ENCODE peak calls at places on chromosomes 6 and 20, in five cellular contexts. T is brain microvascular endothelial cell, Q is A549, P is retinal pigment epithelial cell, D is lower leg skin. C is an unnamed sample.

GRCh38 chr6:11251553-11252358 is 19.3 kb upstream of the NEDD9 start:
- DNase-seq in T (peak), Q (no peak), P (peak), D (no peak), C (peak)

GRCh38 chr6:27809939-27810767 is 102.0 kb downstream of the OR2B2 start:
- DNase-seq in T (peak), Q (peak), P (peak), D (peak), C (peak)

GRCh38 chr6:97497713-97498331 is 214.8 kb upstream of the MMS22L start:
- DNase-seq in T (peak), Q (peak), P (peak), D (peak), C (peak)

GRCh38 chr6:170445487-170445886 is 107.6 kb downstream of the PSMB1 start:
- DNase-seq in T (no peak), Q (no peak), P (no peak), D (peak), C (no peak)

GRCh38 chr6:87772597-87773530 is 70.8 kb upstream of the AKIRIN2 start:
- DNase-seq in T (no peak), Q (peak), P (no peak), D (no peak), C (peak)

GRCh38 chr20:48052492-48052870 is 267.2 kb upstream of the SULF2 start:
- DNase-seq in T (no peak), Q (no peak), P (no peak), D (no peak), C (peak)

GRCh38 chr20:47610247-47610944 is 108.7 kb downstream of the NCOA3 start:
- DNase-seq in T (peak), Q (peak), P (peak), D (no peak), C (peak)

GRCh38 chr6:153563001-153563400 is 431.9 kb upstream of the RGS17 start:
- DNase-seq in T (no peak), Q (peak), P (no peak), D (no peak), C (no peak)

GRCh38 chr6:154187203-154187602 is 148.2 kb downstream of the OPRM1 start:
- DNase-seq in T (no peak), Q (no peak), P (no peak), D (no peak), C (no peak)

GRCh38 chr20:17650816-17651760 is 31.0 kb downstream of the RRBP1 start:
- DNase-seq in T (no peak), Q (no peak), P (no peak), D (no peak), C (peak)

GRCh38 chr6:125078602-125079321 is 74.8 kb upstream of the TPD52L1 start:
- DNase-seq in T (no peak), Q (no peak), P (no peak), D (no peak), C (no peak)

GRCh38 chr6:84074988-84075781 is 41.6 kb downstream of the MRAP2 start:
- DNase-seq in T (peak), Q (peak), P (peak), D (no peak), C (peak)

GRCh38 chr20:36098364-36098763 is 56.2 kb upstream of the EPB41L1 start:
- DNase-seq in T (no peak), Q (no peak), P (no peak), D (no peak), C (peak)

GRCh38 chr6:40845588-40845987 is 193.4 kb downstream of the UNC5CL start:
- DNase-seq in T (peak), Q (peak), P (no peak), D (no peak), C (peak)

GRCh38 chr6:137217801-137218472 is 1.2 kb downstream of the IFNGR1 start:
- DNase-seq in T (no peak), Q (no peak), P (no peak), D (no peak), C (peak)

GRCh38 chr6:137218473-137218916 is 690 bp downstream of the IFNGR1 start:
- DNase-seq in T (peak), Q (no peak), P (no peak), D (no peak), C (peak)

GRCh38 chr6:137222376-137222775 is 3.2 kb upstream of the IFNGR1 start:
- DNase-seq in T (no peak), Q (no peak), P (no peak), D (no peak), C (no peak)

GRCh38 chr6:137218917-137219663 is at the start of gene IFNGR1:
- DNase-seq in T (peak), Q (peak), P (peak), D (peak), C (peak)

GRCh38 chr6:137219664-137220252 is 573 bp upstream of the IFNGR1 start:
- DNase-seq in T (no peak), Q (no peak), P (no peak), D (no peak), C (no peak)
- H3K4me3 ChIP-seq in T (peak), Q (peak), P (peak), D (peak), C (peak)

GRCh38 chr6:79201127-79201526 is 33.4 kb downstream of the HMGN3 start:
- DNase-seq in T (no peak), Q (no peak), P (no peak), D (no peak), C (no peak)
- TF ChIP-seq CTCF in T (no peak), Q (no peak), P (no peak), D (no peak), C (no peak)

GRCh38 chr6:94835264-94835663 is 742.1 kb upstream of the MANEA start:
- DNase-seq in T (no peak), Q (no peak), P (no peak), D (no peak), C (no peak)
- H3K4me3 ChIP-seq in T (no peak), Q (no peak), P (no peak), D (no peak), C (no peak)

GRCh38 chr6:138724015-138724414 is 49.6 kb upstream of the CCDC28A start:
- DNase-seq in T (peak), Q (no peak), P (no peak), D (no peak), C (peak)
- TF ChIP-seq CTCF in T (peak), Q (no peak), P (no peak), D (no peak), C (no peak)

GRCh38 chr20:63626424-63627128 is at the start of gene GMEB2:
- DNase-seq in T (peak), Q (no peak), P (no peak), D (peak), C (no peak)
- H3K4me3 ChIP-seq in T (peak), Q (peak), P (peak), D (peak), C (peak)

GRCh38 chr6:127932708-127933107 is 31.9 kb upstream of the THEMIS start:
- DNase-seq in T (no peak), Q (no peak), P (no peak), D (no peak), C (no peak)
- TF ChIP-seq CTCF in T (no peak), Q (no peak), P (no peak), D (no peak), C (no peak)

DNA sequence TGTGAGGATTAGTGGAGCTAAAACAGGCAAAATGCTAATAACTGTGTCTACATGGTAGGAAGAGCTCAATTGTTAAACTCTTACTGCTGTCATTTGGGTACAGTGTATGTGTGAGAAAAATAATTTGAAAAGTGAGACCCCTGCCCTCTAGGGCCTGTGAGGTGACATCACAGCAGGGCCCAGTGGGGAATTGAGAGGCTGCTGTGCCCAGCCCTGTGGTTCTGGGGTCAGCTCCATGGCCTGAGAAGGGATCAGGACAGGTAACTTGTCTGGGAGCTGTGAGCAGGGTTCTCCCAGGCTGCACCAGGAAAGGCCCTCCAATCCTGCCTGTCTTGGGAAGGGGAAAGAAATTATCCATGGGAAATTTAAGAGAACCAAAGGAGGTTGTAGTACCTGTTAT is 1.3 kb downstream of the SIRPB1 start:
- DNase-seq in T (no peak), Q (no peak), P (no peak), D (no peak), C (no peak)
- H3K4me3 ChIP-seq in T (no peak), Q (no peak), P (no peak), D (no peak), C (no peak)

GRCh38 chr20:62764156-62764935 is 31.9 kb upstream of the MRGBP start:
- DNase-seq in T (no peak), Q (no peak), P (no peak), D (no peak), C (no peak)

GRCh38 chr20:62763404-62763803 is 32.9 kb upstream of the MRGBP start:
- DNase-seq in T (no peak), Q (no peak), P (no peak), D (no peak), C (no peak)

GRCh38 chr20:62762376-62762775 is 33.9 kb upstream of the MRGBP start:
- DNase-seq in T (no peak), Q (no peak), P (no peak), D (no peak), C (no peak)

GRCh38 chr20:62761759-62762131 is 34.5 kb upstream of the MRGBP start:
- DNase-seq in T (no peak), Q (no peak), P (no peak), D (no peak), C (no peak)

GRCh38 chr20:62762801-62763368 is 33.4 kb upstream of the MRGBP start:
- DNase-seq in T (no peak), Q (no peak), P (no peak), D (no peak), C (no peak)
- TF ChIP-seq CTCF in T (no peak), Q (no peak), P (no peak), D (no peak), C (no peak)

GRCh38 chr6:159899994-159900745 is 9.4 kb downstream of the MAS1 start:
- DNase-seq in T (peak), Q (peak), P (peak), D (peak), C (peak)
- H3K4me3 ChIP-seq in T (no peak), Q (no peak), P (peak), D (no peak), C (no peak)